ENCODE peak calls at places on chromosomes 6 and 20, in seven cellular contexts. B, A, R, I, K, E and P are unnamed samples.

GRCh38 chr6:134787261-134787871 is 162.5 kb downstream of the ALDH8A1 start:
- DNase-seq in B (no peak), A (no peak), R (peak), I (no peak), K (no peak), E (peak), P (peak)

GRCh38 chr6:2952557-2953095 is 18.7 kb downstream of the SERPINB6 start:
- DNase-seq in B (peak), A (peak), R (peak), I (peak), K (peak), E (peak), P (peak)

GRCh38 chr20:32792316-32792715 is 27.4 kb upstream of the MAPRE1 start:
- DNase-seq in B (peak), A (no peak), R (peak), I (no peak), K (no peak), E (peak), P (peak)

GRCh38 chr6:129284225-129284624 is 401.3 kb downstream of the LAMA2 start:
- DNase-seq in B (no peak), A (no peak), R (no peak), I (no peak), K (no peak), E (no peak), P (no peak)

GRCh38 chr6:25315778-25316177 is 36.6 kb downstream of the CARMIL1 start:
- DNase-seq in B (no peak), A (no peak), R (no peak), I (no peak), K (no peak), E (no peak), P (no peak)

GRCh38 chr6:40394381-40394780 is 192.8 kb downstream of the LRFN2 start:
- DNase-seq in B (no peak), A (no peak), R (no peak), I (peak), K (no peak), E (no peak), P (no peak)

GRCh38 chr20:58549231-58549630 is 34.0 kb upstream of the APCDD1L start:
- DNase-seq in B (no peak), A (no peak), R (no peak), I (no peak), K (no peak), E (no peak), P (no peak)

GRCh38 chr6:157223021-157223430 is 100.3 kb downstream of the TMEM242 start:
- DNase-seq in B (no peak), A (no peak), R (no peak), I (no peak), K (no peak), E (no peak), P (no peak)

GRCh38 chr6:49986551-49986950 is 17.1 kb upstream of the DEFB113 start:
- DNase-seq in B (no peak), A (no peak), R (no peak), I (no peak), K (no peak), E (no peak), P (no peak)

GRCh38 chr20:2822073-2822472 is 5.9 kb downstream of the TMEM239 start:
- DNase-seq in B (no peak), A (no peak), R (peak), I (peak), K (no peak), E (no peak), P (no peak)

GRCh38 chr6:21111399-21111725 is 482.2 kb upstream of the SOX4 start:
- DNase-seq in B (no peak), A (no peak), R (peak), I (no peak), K (no peak), E (no peak), P (peak)

GRCh38 chr6:144742779-144743178 is 457.6 kb downstream of the UTRN start:
- DNase-seq in B (no peak), A (no peak), R (no peak), I (no peak), K (no peak), E (no peak), P (no peak)

GRCh38 chr6:107965746-107966145 is 7.7 kb upstream of the SEC63 start:
- DNase-seq in B (no peak), A (no peak), R (peak), I (no peak), K (peak), E (no peak), P (no peak)

GRCh38 chr6:107971181-107971580 is 13.2 kb upstream of the SEC63 start:
- DNase-seq in B (no peak), A (no peak), R (no peak), I (no peak), K (no peak), E (no peak), P (no peak)

GRCh38 chr6:107972413-107973096 is 14.5 kb upstream of the SEC63 start:
- DNase-seq in B (no peak), A (no peak), R (no peak), I (no peak), K (peak), E (peak), P (peak)

GRCh38 chr6:107970255-107970654 is 12.2 kb upstream of the SEC63 start:
- DNase-seq in B (no peak), A (no peak), R (no peak), I (no peak), K (no peak), E (no peak), P (no peak)

DNA sequence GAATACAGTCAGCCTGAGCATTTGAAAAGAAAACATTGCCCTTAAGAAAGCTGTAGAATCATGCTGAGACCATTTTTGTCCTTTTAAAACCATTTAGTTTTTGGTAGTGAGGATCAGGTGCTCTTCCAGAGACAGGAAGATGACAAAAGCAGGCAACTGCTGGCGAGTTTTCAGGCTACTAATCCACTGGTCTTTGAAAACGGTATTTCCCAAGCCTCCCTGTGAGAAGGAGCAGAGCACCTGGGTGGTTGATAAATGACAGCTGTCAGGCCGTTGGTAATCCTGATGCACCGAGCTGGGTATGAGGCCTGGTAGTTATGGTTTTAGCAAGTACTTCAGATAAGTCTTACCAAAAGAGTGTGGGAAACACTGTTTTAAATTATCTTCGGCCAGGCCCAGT is 10.1 kb upstream of the SEC63 start:
- DNase-seq in B (no peak), A (no peak), R (no peak), I (no peak), K (no peak), E (no peak), P (no peak)
- H3K4ac ChIP-seq in B (no peak), A (no peak), R (no peak), I (no peak), K (no peak), E (no peak), P (no peak)

DNA sequence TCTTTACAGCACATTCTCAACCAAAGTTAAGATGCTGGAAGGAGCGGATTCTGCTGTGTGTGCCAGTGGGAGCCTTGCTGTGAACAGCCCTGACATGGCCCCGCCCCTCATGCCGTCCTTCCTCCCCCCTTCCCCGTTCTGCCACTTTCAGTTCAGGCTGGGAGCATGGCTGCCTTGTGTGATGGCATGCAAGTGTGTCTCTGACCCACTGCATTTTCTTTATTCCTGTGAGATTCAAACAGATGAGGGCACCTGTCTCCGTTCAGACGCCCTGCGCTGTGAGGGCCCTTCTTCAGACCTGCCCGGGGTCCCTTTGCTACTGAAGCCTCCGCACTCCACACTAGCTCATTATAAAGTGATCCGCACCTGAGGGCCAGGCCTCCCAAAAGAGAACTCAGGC is 88.3 kb downstream of the TAF4 start:
- DNase-seq in B (no peak), A (no peak), R (no peak), I (no peak), K (no peak), E (no peak), P (no peak)
- H3K4ac ChIP-seq in B (no peak), A (no peak), R (no peak), I (no peak), K (no peak), E (no peak), P (no peak)

GRCh38 chr6:56488281-56488680 is 154.4 kb downstream of the DST start:
- DNase-seq in B (no peak), A (no peak), R (no peak), I (no peak), K (no peak), E (no peak), P (no peak)
- H3K4ac ChIP-seq in B (no peak), A (no peak), R (no peak), I (no peak), K (no peak), E (no peak), P (no peak)

DNA sequence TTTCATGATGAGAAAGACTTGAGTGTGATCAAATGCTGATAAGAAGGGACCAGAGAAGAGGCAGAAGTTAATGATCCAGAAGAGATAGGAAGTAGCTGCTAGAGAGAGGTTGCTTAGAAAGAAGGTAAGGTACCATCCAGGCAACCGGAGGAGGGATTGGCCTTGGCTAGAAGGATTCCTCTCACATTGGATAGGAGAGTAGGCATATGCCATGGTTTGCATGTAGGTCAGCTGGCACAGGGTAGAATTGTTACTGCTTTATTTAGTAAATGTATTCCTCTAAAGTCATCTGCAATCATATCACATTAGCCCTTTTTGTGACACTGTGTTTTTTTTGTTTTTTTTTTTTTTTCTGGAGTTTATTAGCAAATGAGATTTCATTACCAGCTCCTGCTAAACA is 580.9 kb upstream of the FLRT3 start:
- DNase-seq in B (no peak), A (no peak), R (no peak), I (no peak), K (no peak), E (no peak), P (no peak)
- H3K4ac ChIP-seq in B (no peak), A (no peak), R (no peak), I (no peak), K (no peak), E (no peak), P (no peak)

GRCh38 chr20:19495905-19496703 is 262.0 kb upstream of the RIN2 start:
- DNase-seq in B (no peak), A (no peak), R (no peak), I (no peak), K (no peak), E (no peak), P (no peak)
- H3K4ac ChIP-seq in B (no peak), A (no peak), R (no peak), I (no peak), K (no peak), E (no peak), P (no peak)